ENCODE peak calls at places on chromosomes 11 and 22, in nine cellular contexts. X, E, Z, M, G, Q, U, A and I are unnamed samples. For H4K20me1 and H3K4me1, the result is how much of the 10 kb centered on the place peaks cover.

GRCh38 chr22:46213052-46213451 is 37.0 kb downstream of the CDPF1 start:
- DNase-seq in Q (no peak), Z (no peak), M (no peak), X (no peak), U (no peak), G (no peak), A (no peak), E (peak), I (no peak)

GRCh38 chr11:45982656-45983470 is 60.4 kb downstream of the LARGE2 start:
- DNase-seq in M (peak), U (no peak), A (peak), Z (peak), Q (no peak), G (peak), X (no peak), E (peak), I (peak)

GRCh38 chr11:103609117-103610066 is 427.0 kb upstream of the DDI1 start:
- DNase-seq in U (peak), M (peak), X (no peak), Z (no peak), A (no peak), G (peak), E (peak), Q (no peak), I (peak)

GRCh38 chr22:43136255-43136654 is 6.9 kb downstream of the MCAT start:
- DNase-seq in M (no peak), X (peak), E (peak), Q (no peak), A (peak), U (peak), Z (peak), G (no peak), I (peak)

GRCh38 chr22:35522571-35523149 is 18.0 kb upstream of the RASD2 start:
- DNase-seq in Z (no peak), U (no peak), X (no peak), A (no peak), Q (no peak), E (no peak), M (no peak), G (no peak), I (no peak)

GRCh38 chr11:113690619-113691569 is 15.2 kb downstream of the TMPRSS5 start:
- DNase-seq in U (peak), Z (peak), G (peak), M (peak), E (peak), Q (no peak), X (peak), A (peak), I (peak)

GRCh38 chr11:96149743-96150555 is 193.0 kb downstream of the MAML2 start:
- DNase-seq in Z (peak), U (peak), X (no peak), M (peak), A (no peak), Q (no peak), E (peak), G (no peak), I (no peak)

GRCh38 chr22:30040499-30041055 is 39.7 kb upstream of the HORMAD2 start:
- DNase-seq in A (no peak), X (no peak), M (no peak), Z (no peak), G (no peak), U (no peak), E (no peak), Q (no peak), I (no peak)

GRCh38 chr11:126945319-126945718 is 55.3 kb downstream of the KIRREL3 start:
- DNase-seq in U (no peak), Q (no peak), X (no peak), Z (no peak), E (no peak), M (no peak), G (no peak), A (no peak), I (no peak)

GRCh38 chr22:40670058-40670457 is 9.2 kb upstream of the MCHR1 start:
- DNase-seq in A (no peak), X (no peak), Q (no peak), U (no peak), G (no peak), M (no peak), E (no peak), Z (no peak), I (no peak)

GRCh38 chr22:32185821-32186220 is 19.1 kb downstream of the RFPL2 start:
- DNase-seq in X (no peak), M (no peak), E (no peak), U (no peak), A (no peak), Z (no peak), G (no peak), Q (no peak), I (no peak)

GRCh38 chr11:70880416-70880815 is 372.0 kb downstream of the SHANK2 start:
- DNase-seq in Z (no peak), U (no peak), Q (no peak), X (no peak), M (no peak), A (no peak), E (no peak), G (no peak), I (no peak)

GRCh38 chr11:86064236-86064803 is 4.6 kb downstream of the PICALM start:
- DNase-seq in U (peak), X (no peak), A (no peak), M (peak), Q (no peak), E (peak), G (no peak), Z (peak), I (no peak)

GRCh38 chr22:17106785-17107546 is 14.2 kb downstream of the TMEM121B start:
- DNase-seq in E (no peak), Z (no peak), M (no peak), U (no peak), A (peak), Q (no peak), G (no peak), X (no peak), I (no peak)

GRCh38 chr22:17109976-17110375 is 11.2 kb downstream of the TMEM121B start:
- DNase-seq in M (no peak), E (no peak), A (no peak), Q (no peak), G (no peak), X (no peak), U (no peak), Z (no peak), I (no peak)

GRCh38 chr22:17107547-17107810 is 13.7 kb downstream of the TMEM121B start:
- DNase-seq in Z (no peak), G (no peak), A (no peak), M (no peak), U (no peak), X (no peak), Q (no peak), E (no peak), I (no peak)

GRCh38 chr22:17109113-17109865 is 11.9 kb downstream of the TMEM121B start:
- DNase-seq in M (no peak), U (no peak), A (no peak), E (no peak), Q (no peak), X (no peak), Z (no peak), G (no peak), I (no peak)

DNA sequence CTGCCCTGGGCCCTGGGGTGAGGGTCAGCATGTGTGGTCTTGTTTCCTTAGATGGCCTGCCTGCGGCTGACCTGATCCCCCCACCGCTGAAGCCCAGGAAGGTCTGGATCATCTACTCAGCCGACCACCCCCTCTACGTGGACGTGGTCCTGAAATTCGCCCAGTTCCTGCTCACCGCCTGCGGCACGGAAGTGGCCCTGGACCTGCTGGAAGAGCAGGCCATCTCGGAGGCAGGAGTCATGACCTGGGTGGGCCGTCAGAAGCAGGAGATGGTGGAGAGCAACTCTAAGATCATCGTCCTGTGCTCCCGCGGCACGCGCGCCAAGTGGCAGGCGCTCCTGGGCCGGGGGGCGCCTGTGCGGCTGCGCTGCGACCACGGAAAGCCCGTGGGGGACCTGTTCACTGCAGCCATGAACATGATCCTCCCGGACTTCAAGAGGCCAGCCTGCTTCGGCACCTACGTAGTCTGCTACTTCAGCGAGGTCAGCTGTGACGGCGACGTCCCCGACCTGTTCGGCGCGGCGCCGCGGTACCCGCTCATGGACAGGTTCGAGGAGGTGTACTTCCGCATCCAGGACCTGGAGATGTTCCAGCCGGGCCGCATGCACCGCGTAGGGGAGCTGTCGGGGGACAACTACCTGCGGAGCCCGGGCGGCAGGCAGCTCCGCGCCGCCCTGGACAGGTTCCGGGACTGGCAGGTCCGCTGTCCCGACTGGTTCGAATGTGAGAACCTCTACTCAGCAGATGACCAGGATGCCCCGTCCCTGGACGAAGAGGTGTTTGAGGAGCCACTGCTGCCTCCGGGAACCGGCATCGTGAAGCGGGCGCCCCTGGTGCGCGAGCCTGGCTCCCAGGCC is 12.7 kb downstream of the TMEM121B start:
- DNase-seq in Q (no peak), E (no peak), X (no peak), U (no peak), Z (no peak), A (no peak), M (no peak), G (no peak), I (no peak)
- H4K20me1 ChIP-seq in Q (under half), E (under half), X (under half), U (under half), Z (under half), A (under half), M (under half), G (under half), I (under half)

GRCh38 chr11:19805346-19805745 is 92.7 kb downstream of the NAV2 start:
- DNase-seq in U (no peak), G (no peak), M (no peak), Q (no peak), Z (no peak), X (no peak), E (no peak), A (no peak), I (no peak)

GRCh38 chr11:19802773-19803293 is 90.2 kb downstream of the NAV2 start:
- DNase-seq in E (peak), U (no peak), Q (no peak), Z (no peak), A (no peak), X (no peak), M (no peak), G (no peak), I (no peak)

GRCh38 chr11:19800162-19800561 is 87.5 kb downstream of the NAV2 start:
- DNase-seq in G (no peak), Z (no peak), U (no peak), Q (no peak), M (no peak), A (no peak), E (no peak), X (no peak), I (no peak)

GRCh38 chr11:19803506-19803998 is 90.9 kb downstream of the NAV2 start:
- DNase-seq in E (no peak), A (no peak), U (peak), Z (no peak), Q (no peak), G (no peak), M (peak), X (no peak), I (no peak)

DNA sequence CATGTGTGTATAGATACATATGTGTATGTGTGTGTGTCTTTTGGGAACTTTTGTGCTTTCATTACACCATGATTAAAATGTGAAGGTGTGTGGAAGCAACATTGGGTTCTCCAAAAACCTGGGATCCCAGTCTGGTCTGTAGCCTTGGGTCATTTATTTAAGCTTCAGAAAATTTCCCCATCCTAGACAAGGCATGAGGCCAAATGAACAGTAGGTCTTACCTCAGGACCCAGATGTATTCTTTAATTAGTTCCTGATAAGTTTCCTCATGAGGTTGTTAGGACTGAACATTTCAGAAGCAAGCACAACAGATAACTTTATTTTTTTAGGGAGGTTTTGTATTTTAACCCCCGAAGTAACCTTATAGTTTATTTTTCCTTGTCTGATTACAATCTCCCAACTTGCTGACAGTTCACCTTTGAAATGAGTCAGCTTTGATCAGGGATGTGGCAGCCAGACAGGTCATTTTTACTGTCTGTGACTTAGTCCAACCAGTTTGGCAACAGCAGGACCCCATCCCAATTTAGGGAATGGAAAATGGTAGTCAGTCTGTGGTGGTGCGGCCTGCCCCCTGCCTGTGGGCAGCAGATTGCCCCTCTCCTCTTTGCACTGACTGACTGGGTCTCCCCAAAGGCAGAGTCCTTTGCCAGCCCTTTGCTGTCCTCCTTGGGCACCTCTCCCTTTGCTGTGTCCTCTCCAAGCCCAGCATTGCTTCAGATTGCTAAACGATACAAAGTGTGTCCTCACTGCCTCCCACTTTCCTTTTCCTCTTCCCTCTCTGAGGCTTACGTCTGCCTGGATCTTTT is 88.3 kb downstream of the NAV2 start:
- DNase-seq in M (peak), A (no peak), Z (no peak), E (no peak), X (no peak), Q (no peak), G (no peak), U (peak), I (no peak)
- H3K27ac ChIP-seq in M (no peak), A (no peak), Z (no peak), E (no peak), X (no peak), Q (no peak), G (no peak), U (peak), I (no peak)

DNA sequence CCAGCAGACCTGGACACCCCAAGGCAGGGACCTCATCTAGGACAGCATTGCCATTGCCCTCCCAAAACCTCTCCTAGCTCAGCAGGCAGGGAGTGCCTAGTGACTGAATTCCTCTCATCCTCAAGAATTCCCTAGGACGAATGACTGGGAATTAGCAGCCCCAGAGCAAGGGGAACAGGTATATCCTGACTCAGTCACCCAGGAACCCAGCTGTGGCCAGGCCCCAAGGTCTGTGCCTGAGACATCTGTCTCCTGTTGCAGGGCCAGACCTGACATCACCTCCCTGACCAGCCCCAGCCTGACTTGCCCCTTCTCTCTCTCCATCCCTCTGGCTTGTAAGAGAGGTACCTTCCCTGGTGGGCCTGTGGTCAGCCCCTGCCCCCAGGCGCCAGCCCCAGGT is 39.0 kb upstream of the SUSD2 start:
- DNase-seq in G (no peak), Q (no peak), Z (no peak), U (peak), E (no peak), M (peak), A (no peak), X (no peak), I (no peak)
- H3K4me1 ChIP-seq in G (under half), Q (half or more), Z (under half), U (under half), E (under half), M (under half), A (under half), X (under half), I (under half)

GRCh38 chr11:33640730-33641371 is 59.8 kb downstream of the C11orf91 start:
- DNase-seq in Z (no peak), Q (no peak), U (no peak), G (no peak), E (no peak), M (no peak), A (no peak), X (no peak), I (no peak)
- H4K20me1 ChIP-seq in Z (under half), Q (under half), U (under half), G (under half), E (under half), M (under half), A (under half), X (under half), I (under half)

GRCh38 chr11:29305456-29306232 is 711.2 kb downstream of the KCNA4 start:
- DNase-seq in X (no peak), M (peak), U (no peak), A (no peak), E (no peak), Q (no peak), G (no peak), Z (no peak), I (no peak)

GRCh38 chr11:29312817-29313216 is 704.0 kb downstream of the KCNA4 start:
- DNase-seq in Q (no peak), A (no peak), U (peak), E (peak), M (peak), G (no peak), Z (no peak), X (no peak), I (peak)

GRCh38 chr11:29310016-29310415 is 706.8 kb downstream of the KCNA4 start:
- DNase-seq in X (no peak), M (peak), E (peak), Q (no peak), Z (no peak), G (no peak), A (no peak), U (peak), I (peak)

GRCh38 chr11:29306527-29306926 is 710.3 kb downstream of the KCNA4 start:
- DNase-seq in U (peak), Q (no peak), A (no peak), Z (no peak), M (peak), E (peak), G (no peak), X (no peak), I (peak)

GRCh38 chr11:29310706-29311342 is 706.0 kb downstream of the KCNA4 start:
- DNase-seq in Z (no peak), U (peak), Q (no peak), A (no peak), G (no peak), E (peak), M (peak), X (no peak), I (peak)
- H3K27ac ChIP-seq in Z (no peak), U (peak), Q (no peak), A (no peak), G (no peak), E (peak), M (peak), X (no peak), I (peak)

GRCh38 chr11:31813242-31813960 is 2.3 kb upstream of the PAX6 start:
- DNase-seq in Z (no peak), M (no peak), E (no peak), U (peak), Q (no peak), X (no peak), A (peak), G (no peak), I (peak)
- H3K4me1 ChIP-seq in Z (half or more), M (half or more), E (under half), U (under half), Q (under half), X (under half), A (under half), G (under half), I (under half)